ENCODE peak calls at places on chromosomes 16 and 17, in nine cellular contexts. One of them, this sample, is unnamed.

GRCh38 chr17:65885484-65885883 is 306.4 kb downstream of the CEP112 start:
- DNase-seq in NCI-H2171 treated with DMSO at 0.1 percent for 48 hours: no peak
- DNase-seq in skeletal muscle cell: no peak
- DNase-seq in globus pallidus: no peak
- DNase-seq in head of caudate nucleus: no peak
- DNase-seq in COLO829: no peak
- DNase-seq in neural crest cell: no peak
- DNase-seq in H54: no peak
- DNase-seq in NCI-H748 treated with DMSO at 0.1 percent for 48 hours: no peak
- DNase-seq in this sample: no peak

GRCh38 chr16:24013733-24014645 is 178.2 kb downstream of the PRKCB start:
- DNase-seq in head of caudate nucleus: no peak
- DNase-seq in globus pallidus: no peak
- DNase-seq in NCI-H2171 treated with DMSO at 0.1 percent for 48 hours: peak; percentile 5
- DNase-seq in skeletal muscle cell: no peak
- DNase-seq in H54: no peak
- DNase-seq in NCI-H748 treated with DMSO at 0.1 percent for 48 hours: peak; percentile 89
- DNase-seq in COLO829: no peak
- DNase-seq in neural crest cell: no peak
- DNase-seq in this sample: peak; percentile 82

GRCh38 chr16:47034455-47034854 is 61.0 kb upstream of the DNAJA2 start:
- DNase-seq in NCI-H748 treated with DMSO at 0.1 percent for 48 hours: no peak
- DNase-seq in NCI-H2171 treated with DMSO at 0.1 percent for 48 hours: no peak
- DNase-seq in skeletal muscle cell: no peak
- DNase-seq in COLO829: no peak
- DNase-seq in neural crest cell: no peak
- DNase-seq in head of caudate nucleus: no peak
- DNase-seq in globus pallidus: no peak
- DNase-seq in H54: no peak
- DNase-seq in this sample: no peak

GRCh38 chr17:30824002-30824355 is 513 bp downstream of the CRLF3 start:
- DNase-seq in NCI-H2171 treated with DMSO at 0.1 percent for 48 hours: peak; percentile 46
- DNase-seq in neural crest cell: no peak
- DNase-seq in globus pallidus: no peak
- DNase-seq in NCI-H748 treated with DMSO at 0.1 percent for 48 hours: peak; percentile 36
- DNase-seq in skeletal muscle cell: no peak
- DNase-seq in head of caudate nucleus: no peak
- DNase-seq in COLO829: no peak
- DNase-seq in H54: peak; percentile 20
- DNase-seq in this sample: peak; percentile 30

GRCh38 chr17:40515491-40516041 is 14.1 kb upstream of the TNS4 start:
- DNase-seq in skeletal muscle cell: no peak
- DNase-seq in globus pallidus: no peak
- DNase-seq in H54: no peak
- DNase-seq in COLO829: no peak
- DNase-seq in neural crest cell: no peak
- DNase-seq in NCI-H748 treated with DMSO at 0.1 percent for 48 hours: no peak
- DNase-seq in head of caudate nucleus: no peak
- DNase-seq in NCI-H2171 treated with DMSO at 0.1 percent for 48 hours: no peak
- DNase-seq in this sample: no peak

GRCh38 chr17:64992325-64992802 is 64.2 kb downstream of the GNA13 start:
- DNase-seq in NCI-H748 treated with DMSO at 0.1 percent for 48 hours: no peak
- DNase-seq in NCI-H2171 treated with DMSO at 0.1 percent for 48 hours: no peak
- DNase-seq in H54: peak; percentile 56
- DNase-seq in globus pallidus: no peak
- DNase-seq in skeletal muscle cell: no peak
- DNase-seq in head of caudate nucleus: no peak
- DNase-seq in COLO829: peak; percentile 50
- DNase-seq in neural crest cell: no peak
- DNase-seq in this sample: no peak

GRCh38 chr17:75036643-75037268 is 10.0 kb downstream of the ATP5PD start:
- DNase-seq in skeletal muscle cell: peak; percentile 60
- DNase-seq in neural crest cell: no peak
- DNase-seq in NCI-H2171 treated with DMSO at 0.1 percent for 48 hours: peak; percentile 88
- DNase-seq in COLO829: no peak
- DNase-seq in head of caudate nucleus: peak; percentile 46
- DNase-seq in globus pallidus: no peak
- DNase-seq in NCI-H748 treated with DMSO at 0.1 percent for 48 hours: peak; percentile 41
- DNase-seq in H54: no peak
- DNase-seq in this sample: peak; percentile 80

GRCh38 chr17:156946-157345 is 19.6 kb downstream of the SCGB1C2 start:
- DNase-seq in NCI-H748 treated with DMSO at 0.1 percent for 48 hours: no peak
- DNase-seq in head of caudate nucleus: no peak
- DNase-seq in NCI-H2171 treated with DMSO at 0.1 percent for 48 hours: no peak
- DNase-seq in neural crest cell: no peak
- DNase-seq in H54: no peak
- DNase-seq in skeletal muscle cell: no peak
- DNase-seq in COLO829: no peak
- DNase-seq in globus pallidus: no peak
- DNase-seq in this sample: no peak

GRCh38 chr17:34365340-34365739 is 2.3 kb upstream of the CCL1 start:
- DNase-seq in COLO829: no peak
- DNase-seq in head of caudate nucleus: no peak
- DNase-seq in H54: no peak
- DNase-seq in skeletal muscle cell: no peak
- DNase-seq in NCI-H2171 treated with DMSO at 0.1 percent for 48 hours: no peak
- DNase-seq in globus pallidus: no peak
- DNase-seq in NCI-H748 treated with DMSO at 0.1 percent for 48 hours: no peak
- DNase-seq in neural crest cell: no peak
- DNase-seq in this sample: no peak

GRCh38 chr16:24729967-24730815 is 740 bp downstream of the TNRC6A start:
- DNase-seq in head of caudate nucleus: peak; percentile 39
- DNase-seq in neural crest cell: peak; percentile 39
- DNase-seq in COLO829: peak; percentile 28
- DNase-seq in H54: no peak
- DNase-seq in skeletal muscle cell: no peak
- DNase-seq in globus pallidus: peak; percentile 38
- DNase-seq in NCI-H2171 treated with DMSO at 0.1 percent for 48 hours: peak; percentile 24
- DNase-seq in NCI-H748 treated with DMSO at 0.1 percent for 48 hours: peak; percentile 9
- DNase-seq in this sample: peak; percentile 42

GRCh38 chr17:61579961-61580360 is 11.1 kb downstream of the NACA2 start:
- DNase-seq in globus pallidus: no peak
- DNase-seq in NCI-H2171 treated with DMSO at 0.1 percent for 48 hours: peak; percentile 40
- DNase-seq in COLO829: no peak
- DNase-seq in NCI-H748 treated with DMSO at 0.1 percent for 48 hours: no peak
- DNase-seq in neural crest cell: no peak
- DNase-seq in skeletal muscle cell: no peak
- DNase-seq in head of caudate nucleus: no peak
- DNase-seq in H54: no peak
- DNase-seq in this sample: no peak